ENCODE peak calls at places on chromosome 15, in five cellular contexts. U is H4; O is right lobe of liver; T is EL; W is activated CD4-positive, alpha-beta T cell treated with anti-CD3 and anti-CD28 coated beads, Interleukin-2, amount 50 U/mL, for 1 hour. L is an unnamed sample.

GRCh38 chr15:91100561-91101355 is 701 bp downstream of the SV2B start:
- DNase-seq in U (no peak), O (no peak), T (no peak), W (no peak), L (no peak)

GRCh38 chr15:70316059-70316600 is 218.4 kb upstream of the TLE3 start:
- DNase-seq in O (no peak), T (no peak), W (no peak), U (no peak), L (no peak)

GRCh38 chr15:39785139-39785538 is 2.5 kb upstream of the FSIP1 start:
- DNase-seq in O (no peak), U (peak), T (no peak), W (no peak), L (no peak)

GRCh38 chr15:70353606-70354259 is 256.0 kb upstream of the TLE3 start:
- DNase-seq in T (no peak), O (peak), U (no peak), W (no peak), L (no peak)

GRCh38 chr15:28953573-28954195 is 67.9 kb downstream of the APBA2 start:
- DNase-seq in W (no peak), U (no peak), O (peak), T (no peak), L (no peak)

GRCh38 chr15:90946538-90946937 is 8.1 kb upstream of the RCCD1 start:
- DNase-seq in W (no peak), T (no peak), U (no peak), O (no peak), L (no peak)

GRCh38 chr15:66078929-66079275 is 174.6 kb downstream of the MEGF11 start:
- DNase-seq in W (no peak), T (no peak), O (peak), U (no peak), L (no peak)

GRCh38 chr15:38474155-38474757 is 20.3 kb downstream of the FAM98B start:
- DNase-seq in U (peak), W (peak), O (no peak), T (peak), L (peak)

GRCh38 chr15:38374024-38374423 is 79.9 kb upstream of the FAM98B start:
- DNase-seq in W (no peak), T (no peak), U (no peak), O (no peak), L (no peak)

GRCh38 chr15:101684877-101685276 is 32.7 kb upstream of the TM2D3 start:
- DNase-seq in W (no peak), T (no peak), U (no peak), O (no peak), L (no peak)

GRCh38 chr15:64521726-64522164 is 61.4 kb downstream of the ZNF609 start:
- DNase-seq in O (no peak), W (no peak), U (peak), T (peak), L (no peak)

GRCh38 chr15:88788816-88789215 is 14.4 kb upstream of the ACAN start:
- DNase-seq in U (no peak), T (no peak), W (no peak), O (peak), L (no peak)